ENCODE peak calls at places on chromosomes 11 and 22, in nine cellular contexts. D is PC-3, S is upper lobe of right lung, A is spleen, M is GM23248, W is A673, F is right lobe of liver, T is tibial artery, Y is fibroblast of lung. E is an unnamed sample.
A peak's percentile ranks its signal among the peaks of the same experiment; 100 is the strongest.

GRCh38 chr11:8756201-8756600 is 73.6 kb downstream of the RPL27A start:
- DNase-seq in D (no peak), M (peak; percentile 80), S (no peak), F (no peak), W (no peak), T (no peak), Y (peak; percentile 15), A (no peak), E (no peak)

GRCh38 chr11:36010010-36010740 is 66.3 kb downstream of the LDLRAD3 start:
- DNase-seq in A (no peak), F (no peak), M (peak; percentile 33), S (no peak), D (peak; percentile 62), T (no peak), W (no peak), Y (peak; percentile 80), E (no peak)

GRCh38 chr11:70272009-70272408 is 1.5 kb downstream of the PPFIA1 start:
- DNase-seq in F (peak; percentile 27), D (no peak), S (no peak), T (no peak), M (no peak), Y (no peak), A (peak; percentile 64), W (no peak), E (no peak)

GRCh38 chr11:127470485-127470884 is 469.9 kb upstream of the KIRREL3 start:
- DNase-seq in Y (no peak), T (no peak), A (no peak), W (peak; percentile 43), M (peak; percentile 15), F (no peak), D (peak; percentile 40), S (no peak), E (no peak)

GRCh38 chr11:13119928-13120520 is 110.9 kb downstream of the RASSF10 start:
- DNase-seq in D (peak; percentile 39), A (no peak), M (peak; percentile 38), S (no peak), W (no peak), Y (no peak), F (no peak), T (no peak), E (no peak)

GRCh38 chr22:45612451-45612901 is 59.2 kb upstream of the ATXN10 start:
- DNase-seq in A (no peak), W (no peak), S (peak; percentile 65), Y (peak; percentile 87), T (peak; percentile 73), D (peak; percentile 75), F (no peak), M (peak; percentile 94), E (peak; percentile 57)

GRCh38 chr22:41245917-41246499 is 5.3 kb upstream of the CHADL start:
- DNase-seq in A (no peak), Y (no peak), S (no peak), T (no peak), M (no peak), W (no peak), D (no peak), F (no peak), E (no peak)

GRCh38 chr11:2954263-2954662 is 25.0 kb upstream of the PHLDA2 start:
- DNase-seq in D (no peak), F (no peak), W (no peak), A (no peak), M (no peak), Y (no peak), S (no peak), T (no peak), E (no peak)

GRCh38 chr11:87156970-87157369 is 119.2 kb downstream of the TMEM135 start:
- DNase-seq in W (no peak), A (no peak), T (no peak), M (no peak), S (no peak), D (no peak), Y (no peak), F (no peak), E (no peak)

GRCh38 chr11:71093783-71094182 is 158.6 kb downstream of the SHANK2 start:
- DNase-seq in Y (no peak), T (no peak), F (no peak), D (no peak), A (no peak), W (no peak), S (no peak), M (no peak), E (no peak)

GRCh38 chr22:23233084-23233501 is 52.8 kb downstream of the BCR start:
- DNase-seq in A (no peak), T (no peak), W (no peak), F (no peak), D (no peak), S (no peak), M (peak; percentile 42), Y (peak; percentile 31), E (no peak)

GRCh38 chr11:46918087-46918751 is at the start of gene LRP4:
- DNase-seq in D (no peak), S (no peak), T (no peak), A (peak; percentile 85), M (peak; percentile 69), W (peak; percentile 83), F (peak; percentile 57), Y (peak; percentile 21), E (no peak)

GRCh38 chr11:73383249-73384126 is 7.3 kb downstream of the RELT start:
- DNase-seq in F (no peak), D (no peak), T (no peak), S (no peak), Y (peak; percentile 31), A (no peak), M (peak; percentile 30), W (peak; percentile 48), E (no peak)

GRCh38 chr22:44665115-44665514 is 36.9 kb upstream of the PRR5 start:
- DNase-seq in Y (no peak), M (no peak), F (no peak), S (no peak), T (no peak), A (no peak), W (no peak), D (no peak), E (peak; percentile 65)

GRCh38 chr11:106276859-106277436 is 199.5 kb downstream of the AASDHPPT start:
- DNase-seq in S (no peak), M (no peak), Y (peak; percentile 42), W (no peak), T (no peak), A (no peak), D (peak; percentile 62), F (no peak), E (no peak)

GRCh38 chr11:14118047-14118446 is 155.5 kb downstream of the SPON1 start:
- DNase-seq in F (no peak), W (no peak), M (no peak), S (no peak), T (no peak), A (no peak), Y (no peak), D (no peak), E (no peak)

GRCh38 chr11:46661836-46662235 is 38.6 kb downstream of the ARHGAP1 start:
- DNase-seq in D (no peak), W (no peak), Y (no peak), F (no peak), M (no peak), A (no peak), T (no peak), S (no peak), E (no peak)

GRCh38 chr22:40263191-40263590 is 83.1 kb upstream of the ADSL start:
- DNase-seq in T (no peak), Y (no peak), F (no peak), A (peak; percentile 76), M (no peak), S (no peak), W (peak; percentile 34), D (no peak), E (no peak)

GRCh38 chr22:23363683-23364082 is 183.4 kb downstream of the BCR start:
- DNase-seq in S (no peak), Y (no peak), D (no peak), T (no peak), F (no peak), W (no peak), M (no peak), A (no peak), E (no peak)

DNA sequence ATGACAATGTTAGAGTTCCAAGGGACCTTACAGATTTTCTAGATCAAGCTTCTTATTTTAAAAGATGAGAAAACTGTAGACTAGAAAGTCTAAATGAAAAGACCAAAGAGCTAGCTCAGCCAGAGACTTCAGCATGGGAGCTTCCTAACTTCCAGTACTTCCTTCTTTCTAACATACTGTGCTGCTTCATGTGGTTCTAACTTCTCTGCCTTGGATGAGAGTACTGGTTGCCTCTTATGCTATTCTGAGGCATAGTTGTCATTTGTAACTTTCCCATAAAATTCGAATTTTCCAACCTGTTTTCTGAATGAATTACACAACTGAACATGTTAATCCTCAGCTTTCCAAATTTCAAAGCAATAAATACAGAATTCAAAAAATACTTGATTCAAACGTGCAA is 1.8 kb downstream of the MTMR2 start:
- DNase-seq in W (peak; percentile 13), M (no peak), S (no peak), F (no peak), Y (no peak), D (peak; percentile 38), T (no peak), A (no peak), E (no peak)
- H3K4me3 ChIP-seq in W (peak overlapping the region; percentile 97), M (peak overlapping the region; percentile 98), S (no peak overlapping the region), F (no peak overlapping the region), Y (peak overlapping the region; percentile 90), D (peak overlapping the region; percentile 85), T (peak overlapping the region; percentile 97), A (no peak overlapping the region), E (peak overlapping the region; percentile 89)

DNA sequence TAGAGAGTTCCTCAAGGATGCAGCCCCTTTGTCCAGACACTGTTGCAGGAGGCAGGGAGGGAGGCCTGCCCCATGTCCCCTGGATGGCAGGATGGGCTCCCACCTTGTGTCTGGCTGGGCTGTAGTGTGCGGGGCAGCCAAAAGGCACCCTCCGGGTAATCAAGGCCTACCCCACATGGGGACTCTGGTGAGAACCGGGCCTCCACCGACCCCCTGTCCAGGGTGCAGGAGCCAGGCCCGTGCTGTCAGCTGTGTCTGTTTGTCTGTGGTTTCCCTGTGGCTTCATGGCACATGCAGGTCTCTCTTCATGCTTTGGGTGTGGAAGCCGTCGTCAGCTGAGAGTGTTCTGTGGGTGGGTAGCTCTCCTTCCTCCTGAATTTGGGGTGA is 1240.9 kb downstream of the BRD1 start:
- DNase-seq in Y (no peak), A (no peak), S (no peak), M (no peak), F (no peak), D (no peak), W (no peak), T (no peak), E (peak; percentile 62)
- H3K9me3 ChIP-seq in Y (peaks cover 1% of the 10 kb centered on the region), A (no peaks in the 10 kb centered on the region), S (no peaks in the 10 kb centered on the region), M (no peaks in the 10 kb centered on the region), F (no peaks in the 10 kb centered on the region), D (no peaks in the 10 kb centered on the region), W (no peaks in the 10 kb centered on the region), T (no peaks in the 10 kb centered on the region), E (no peaks in the 10 kb centered on the region)

DNA sequence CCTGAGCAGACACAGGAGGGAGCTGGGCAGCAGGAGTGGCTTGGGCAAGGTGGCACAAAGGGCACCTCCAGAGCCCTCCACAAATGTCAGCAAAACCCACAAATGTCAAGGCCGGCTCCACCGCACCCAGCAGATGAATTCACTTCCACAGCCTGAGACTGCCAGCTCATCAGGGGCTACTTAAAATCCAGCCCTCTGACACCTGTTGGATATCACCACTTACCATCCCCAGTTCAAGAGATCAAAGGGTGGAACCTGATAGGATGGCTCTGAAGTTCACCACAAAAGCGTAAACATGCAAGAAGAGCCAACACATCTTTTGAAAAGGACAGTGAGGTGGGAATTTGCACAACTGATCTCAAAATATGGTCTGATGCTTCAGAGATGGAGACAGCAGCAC is 168.6 kb upstream of the GRK3 start:
- DNase-seq in F (peak; percentile 84), Y (no peak), T (no peak), A (no peak), D (no peak), W (no peak), M (no peak), S (no peak), E (peak; percentile 45)
- H3K4me3 ChIP-seq in F (no peak overlapping the region), Y (no peak overlapping the region), T (no peak overlapping the region), A (no peak overlapping the region), D (no peak overlapping the region), W (no peak overlapping the region), M (no peak overlapping the region), S (no peak overlapping the region), E (no peak overlapping the region)

GRCh38 chr11:99865951-99866350 is 821.1 kb upstream of the ARHGAP42 start:
- DNase-seq in F (no peak), D (no peak), T (no peak), S (no peak), A (no peak), M (no peak), Y (no peak), W (peak; percentile 71), E (no peak)
- H3K9me3 ChIP-seq in F (no peaks in the 10 kb centered on the region), D (no peaks in the 10 kb centered on the region), T (no peaks in the 10 kb centered on the region), S (no peaks in the 10 kb centered on the region), A (no peaks in the 10 kb centered on the region), M (no peaks in the 10 kb centered on the region), Y (no peaks in the 10 kb centered on the region), W (no peaks in the 10 kb centered on the region), E (no peaks in the 10 kb centered on the region)